ENCODE peak calls at places on chromosomes 1 and 21, in eight cellular contexts. B, N, C, W, V, I, O and A are unnamed samples.

GRCh38 chr1:64019818-64020217 is 183.6 kb upstream of the UBE2U start:
- DNase-seq in C (peak), W (peak), V (peak), O (no peak), I (no peak), N (no peak), B (peak), A (no peak)

GRCh38 chr21:46083271-46084040 is 14.5 kb upstream of the COL6A2 start:
- DNase-seq in C (peak), O (peak), V (no peak), N (no peak), I (no peak), W (no peak), B (no peak), A (no peak)

GRCh38 chr1:228286505-228287417 is 78.9 kb downstream of the OBSCN start:
- DNase-seq in W (peak), O (no peak), I (peak), B (no peak), V (no peak), N (no peak), C (peak), A (peak)

GRCh38 chr1:23772854-23773242 is 5.4 kb upstream of the PITHD1 start:
- DNase-seq in I (no peak), W (no peak), B (no peak), C (no peak), O (no peak), N (no peak), V (no peak), A (no peak)

GRCh38 chr1:30378023-30378596 is 345.3 kb downstream of the MATN1 start:
- DNase-seq in I (no peak), B (no peak), N (no peak), O (no peak), W (no peak), C (peak), V (no peak), A (no peak)

GRCh38 chr1:63615809-63616420 is 22.7 kb downstream of the PGM1 start:
- DNase-seq in N (peak), B (peak), W (peak), O (no peak), I (no peak), C (no peak), V (peak), A (no peak)

GRCh38 chr1:159992161-159992560 is 38.1 kb upstream of the SLAMF9 start:
- DNase-seq in C (no peak), B (no peak), O (no peak), N (no peak), V (no peak), W (no peak), I (no peak), A (no peak)

GRCh38 chr1:102472524-102472923 is 475.8 kb upstream of the OLFM3 start:
- DNase-seq in W (no peak), V (no peak), I (no peak), B (no peak), C (no peak), O (no peak), N (no peak), A (no peak)

GRCh38 chr1:70140894-70141293 is 64.5 kb downstream of the LRRC40 start:
- DNase-seq in V (peak), O (no peak), B (peak), W (no peak), C (no peak), N (no peak), I (no peak), A (no peak)

GRCh38 chr1:206556047-206556747 is 48.9 kb downstream of the RASSF5 start:
- DNase-seq in I (no peak), W (no peak), C (no peak), B (no peak), N (no peak), V (no peak), O (no peak), A (no peak)

GRCh38 chr1:17891205-17892110 is 136.3 kb downstream of the ACTL8 start:
- DNase-seq in V (no peak), O (no peak), I (peak), W (no peak), N (no peak), C (peak), B (no peak), A (no peak)

DNA sequence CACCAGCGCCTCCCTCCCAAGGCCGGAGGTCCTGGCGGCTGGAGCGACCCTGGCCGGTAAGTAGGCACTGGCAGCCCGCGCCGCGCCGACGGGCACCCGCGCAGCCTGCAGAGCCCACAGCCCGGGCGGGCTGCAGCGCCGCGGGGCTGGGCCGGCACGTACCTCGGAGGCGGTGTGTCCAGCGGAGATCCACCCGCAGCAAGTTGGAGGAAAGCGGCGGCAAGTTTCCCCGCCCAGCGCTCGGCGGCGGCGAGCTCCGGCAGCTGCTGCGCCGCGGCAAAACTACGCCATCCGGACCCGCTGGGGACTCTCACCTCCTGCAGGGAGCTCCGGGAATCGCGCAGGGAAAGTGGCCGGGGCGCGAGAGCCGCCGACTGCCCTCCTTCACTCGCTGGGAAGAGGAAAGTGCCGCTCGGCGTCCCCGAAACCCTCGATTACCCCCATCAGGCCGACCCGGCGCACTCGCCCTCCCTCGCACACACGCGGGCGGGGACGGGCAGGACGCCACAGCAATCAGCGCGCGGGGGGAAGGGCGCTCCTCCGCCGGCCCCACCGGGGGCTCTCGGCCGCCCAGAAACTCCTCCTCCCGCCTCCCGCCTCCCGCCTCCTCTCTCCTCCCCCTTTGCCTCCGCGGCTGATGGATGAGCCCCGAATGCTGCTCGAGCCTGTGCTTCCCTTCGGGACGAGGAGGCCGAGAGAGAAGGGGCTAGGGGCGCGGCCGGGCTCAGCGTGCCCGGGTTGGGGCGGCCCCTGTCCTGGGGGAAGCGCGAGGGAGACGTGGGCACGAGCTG is at the start of gene TGFBR3:
- DNase-seq in I (peak), N (peak), W (peak), V (peak), C (peak), B (peak), O (peak), A (peak)
- H3K27ac ChIP-seq in I (peak), N (peak), W (peak), V (peak), C (peak), B (peak), O (peak), A (peak)

DNA sequence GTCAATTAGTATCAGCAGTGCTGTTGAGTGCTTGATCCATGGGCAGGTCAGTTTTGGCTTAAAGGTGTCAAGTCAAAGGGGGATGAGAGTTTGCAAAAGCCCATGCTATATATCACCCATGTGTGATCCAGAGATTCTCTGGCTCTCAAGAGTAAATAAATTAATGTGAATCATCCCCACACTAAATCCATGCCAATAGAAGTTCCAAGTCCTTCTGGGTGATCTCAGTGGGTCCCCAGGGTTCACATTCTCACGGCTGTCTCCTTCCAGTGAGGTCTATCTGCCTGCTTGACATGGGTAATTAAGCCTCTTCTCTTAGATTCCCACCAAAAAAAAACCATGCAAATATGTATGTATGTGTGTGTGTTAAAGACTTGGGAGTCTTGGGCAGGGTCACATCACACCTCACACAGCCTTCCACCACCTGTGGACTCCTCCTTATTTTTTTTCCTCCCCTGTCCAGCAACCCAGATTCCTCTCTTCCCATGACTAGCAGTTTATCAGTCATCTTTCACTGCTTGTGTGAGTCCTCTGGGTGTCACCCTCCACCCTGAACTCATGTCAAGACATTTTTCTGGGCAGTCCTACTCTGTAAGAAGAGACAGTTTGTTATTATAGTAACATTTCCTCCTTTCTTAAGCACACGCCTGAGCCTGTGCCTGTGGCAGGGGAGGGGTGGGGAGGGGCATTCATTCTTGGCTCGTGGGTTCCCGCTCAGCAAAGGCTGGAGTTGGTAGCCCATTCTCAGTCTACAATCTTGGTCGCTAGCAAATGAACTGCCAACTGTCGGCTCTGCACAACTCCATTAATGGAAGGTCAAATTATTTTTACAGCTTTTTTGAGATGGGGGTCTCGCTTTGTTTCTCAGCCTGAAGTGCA is 14.3 kb upstream of the S100A11 start:
- DNase-seq in C (no peak), N (no peak), I (no peak), W (no peak), B (peak), V (peak), O (no peak), A (no peak)
- TF ChIP-seq CTCF in C (no peak), N (no peak), I (no peak), W (no peak), B (no peak), V (no peak), O (no peak), A (no peak)

DNA sequence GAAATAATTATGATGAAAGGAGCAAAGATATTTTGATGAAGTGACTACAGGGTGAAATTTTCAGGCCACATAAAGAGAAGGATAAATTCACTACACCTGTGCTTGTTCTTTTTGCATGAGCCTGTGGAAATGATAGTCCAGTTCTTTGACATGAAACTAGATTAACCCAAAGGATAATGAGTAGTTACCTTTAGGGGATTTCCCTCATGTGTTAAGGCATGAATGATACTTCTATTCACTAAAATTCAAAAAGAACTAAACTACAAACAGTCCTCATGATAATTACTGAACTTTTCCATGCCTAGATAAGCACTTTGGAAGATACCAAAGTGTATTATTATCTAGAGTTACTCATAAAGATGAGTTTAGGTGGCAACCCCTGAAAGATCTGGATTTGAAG is 244.3 kb downstream of the PTPRC start:
- DNase-seq in V (no peak), I (no peak), B (no peak), O (no peak), C (no peak), N (no peak), W (no peak), A (no peak)
- H3K27ac ChIP-seq in V (no peak), I (no peak), B (no peak), O (no peak), C (no peak), N (no peak), W (no peak), A (no peak)

GRCh38 chr1:68010094-68010493 is 40.3 kb downstream of the DIRAS3 start:
- DNase-seq in C (no peak), O (no peak), I (no peak), N (no peak), B (peak), V (peak), W (no peak), A (no peak)
- TF ChIP-seq CTCF in C (peak), O (no peak), I (peak), N (no peak), B (peak), V (peak), W (peak), A (peak)